ENCODE peak calls at places on chromosomes 12 and 14, in ten cellular contexts. G, M, J, O, P, X, A, H, T and C are unnamed samples.

GRCh38 chr14:58239259-58240210 is 5.1 kb upstream of the PSMA3 start:
- DNase-seq in G (peak), M (peak), J (peak), O (peak), P (peak), X (no peak), A (peak), H (peak), T (peak), C (peak)

GRCh38 chr14:33343016-33343415 is 404.3 kb downstream of the NPAS3 start:
- DNase-seq in G (no peak), M (no peak), J (no peak), O (no peak), P (no peak), X (no peak), A (no peak), H (no peak), T (no peak), C (no peak)

GRCh38 chr12:2682301-2683282 is 112.2 kb upstream of the FKBP4 start:
- DNase-seq in G (no peak), M (peak), J (no peak), O (no peak), P (peak), X (no peak), A (no peak), H (peak), T (peak), C (peak)

GRCh38 chr14:20934148-20934762 is 21.0 kb upstream of the RNASE2 start:
- DNase-seq in G (peak), M (no peak), J (no peak), O (peak), P (no peak), X (no peak), A (peak), H (peak), T (peak), C (peak)

GRCh38 chr14:90603336-90603735 is 206.5 kb downstream of the CALM1 start:
- DNase-seq in G (no peak), M (no peak), J (no peak), O (no peak), P (no peak), X (no peak), A (no peak), H (no peak), T (no peak), C (no peak)

GRCh38 chr14:89435527-89436273 is 18.7 kb upstream of the FOXN3 start:
- DNase-seq in G (no peak), M (no peak), J (no peak), O (no peak), P (no peak), X (no peak), A (no peak), H (no peak), T (no peak), C (no peak)

GRCh38 chr14:33210304-33210703 is 271.6 kb downstream of the NPAS3 start:
- DNase-seq in G (no peak), M (no peak), J (no peak), O (no peak), P (no peak), X (no peak), A (no peak), H (peak), T (no peak), C (peak)

GRCh38 chr12:46242569-46242968 is 26.3 kb downstream of the SLC38A1 start:
- DNase-seq in G (no peak), M (no peak), J (no peak), O (no peak), P (no peak), X (no peak), A (no peak), H (no peak), T (no peak), C (no peak)

GRCh38 chr12:70367268-70368141 is 1.4 kb downstream of the KCNMB4 start:
- DNase-seq in G (no peak), M (peak), J (no peak), O (no peak), P (no peak), X (no peak), A (no peak), H (peak), T (no peak), C (no peak)

GRCh38 chr12:96359328-96359727 is 40.9 kb downstream of the CDK17 start:
- DNase-seq in G (no peak), M (no peak), J (no peak), O (no peak), P (no peak), X (no peak), A (no peak), H (no peak), T (no peak), C (no peak)

GRCh38 chr14:31326111-31326510 is 94.2 kb downstream of the HEATR5A start:
- DNase-seq in G (no peak), M (no peak), J (no peak), O (no peak), P (no peak), X (no peak), A (no peak), H (no peak), T (peak), C (no peak)

GRCh38 chr12:43761535-43761934 is 2.8 kb downstream of the IRAK4 start:
- DNase-seq in G (no peak), M (no peak), J (no peak), O (peak), P (no peak), X (no peak), A (no peak), H (no peak), T (no peak), C (no peak)